ENCODE peak calls at places on chromosomes 5 and 9, in ten cellular contexts. J is RWPE2, R is ovary, K is hepatocyte, W is cardiac muscle cell, P is psoas muscle, E is SK-N-SH, F is tibial artery, M is adrenal gland, N is lower lobe of right lung. X is an unnamed sample.

GRCh38 chr9:124624735-124624992 is 117.5 kb upstream of the NR5A1 start:
- DNase-seq in J (no peak), R (no peak), K (no peak), W (no peak), P (no peak), E (peak; percentile 60), F (no peak), M (no peak), N (no peak), X (no peak)

GRCh38 chr5:151779531-151780125 is 7.9 kb downstream of the G3BP1 start:
- DNase-seq in J (no peak), R (no peak), K (no peak), W (no peak), P (no peak), E (no peak), F (no peak), M (no peak), N (no peak), X (no peak)

GRCh38 chr5:174571662-174572397 is 152.6 kb upstream of the MSX2 start:
- DNase-seq in J (peak; percentile 86), R (peak; percentile 38), K (peak; percentile 92), W (peak; percentile 96), P (peak; percentile 33), E (peak; percentile 45), F (peak; percentile 73), M (peak; percentile 80), N (no peak), X (peak; percentile 62)

GRCh38 chr9:81108391-81108790 is 581.0 kb downstream of the TLE1 start:
- DNase-seq in J (no peak), R (no peak), K (no peak), W (no peak), P (no peak), E (no peak), F (no peak), M (no peak), N (no peak), X (no peak)

GRCh38 chr9:3262831-3263544 is 262.8 kb downstream of the RFX3 start:
- DNase-seq in J (no peak), R (no peak), K (no peak), W (no peak), P (no peak), E (no peak), F (no peak), M (no peak), N (no peak), X (no peak)

GRCh38 chr5:101160002-101160401 is 256.9 kb upstream of the ST8SIA4 start:
- DNase-seq in J (no peak), R (no peak), K (no peak), W (no peak), P (no peak), E (no peak), F (no peak), M (no peak), N (no peak), X (no peak)

GRCh38 chr5:33888582-33888981 is 3.2 kb downstream of the ADAMTS12 start:
- DNase-seq in J (no peak), R (no peak), K (no peak), W (peak; percentile 82), P (no peak), E (no peak), F (no peak), M (no peak), N (no peak), X (no peak)

GRCh38 chr9:19174127-19174921 is 47.0 kb upstream of the PLIN2 start:
- DNase-seq in J (no peak), R (peak; percentile 50), K (peak; percentile 80), W (peak; percentile 96), P (peak; percentile 83), E (peak; percentile 71), F (peak; percentile 87), M (peak; percentile 76), N (no peak), X (peak; percentile 45)

GRCh38 chr9:32456564-32456963 is 69.4 kb downstream of the RIGI start:
- DNase-seq in J (no peak), R (no peak), K (no peak), W (peak; percentile 26), P (no peak), E (no peak), F (no peak), M (no peak), N (no peak), X (no peak)

GRCh38 chr5:76785493-76785892 is 33.3 kb upstream of the F2RL1 start:
- DNase-seq in J (no peak), R (no peak), K (peak; percentile 65), W (no peak), P (no peak), E (no peak), F (no peak), M (no peak), N (no peak), X (no peak)

GRCh38 chr9:98807070-98807810 is at the start of gene GALNT12:
- DNase-seq in J (no peak), R (no peak), K (peak; percentile 68), W (no peak), P (peak; percentile 35), E (peak; percentile 86), F (peak; percentile 66), M (peak; percentile 23), N (no peak), X (peak; percentile 51)

GRCh38 chr5:180161420-180162303 is 47.3 kb downstream of the RASGEF1C start:
- DNase-seq in J (peak; percentile 63), R (no peak), K (peak; percentile 2), W (no peak), P (no peak), E (peak; percentile 80), F (peak; percentile 59), M (no peak), N (no peak), X (no peak)

DNA sequence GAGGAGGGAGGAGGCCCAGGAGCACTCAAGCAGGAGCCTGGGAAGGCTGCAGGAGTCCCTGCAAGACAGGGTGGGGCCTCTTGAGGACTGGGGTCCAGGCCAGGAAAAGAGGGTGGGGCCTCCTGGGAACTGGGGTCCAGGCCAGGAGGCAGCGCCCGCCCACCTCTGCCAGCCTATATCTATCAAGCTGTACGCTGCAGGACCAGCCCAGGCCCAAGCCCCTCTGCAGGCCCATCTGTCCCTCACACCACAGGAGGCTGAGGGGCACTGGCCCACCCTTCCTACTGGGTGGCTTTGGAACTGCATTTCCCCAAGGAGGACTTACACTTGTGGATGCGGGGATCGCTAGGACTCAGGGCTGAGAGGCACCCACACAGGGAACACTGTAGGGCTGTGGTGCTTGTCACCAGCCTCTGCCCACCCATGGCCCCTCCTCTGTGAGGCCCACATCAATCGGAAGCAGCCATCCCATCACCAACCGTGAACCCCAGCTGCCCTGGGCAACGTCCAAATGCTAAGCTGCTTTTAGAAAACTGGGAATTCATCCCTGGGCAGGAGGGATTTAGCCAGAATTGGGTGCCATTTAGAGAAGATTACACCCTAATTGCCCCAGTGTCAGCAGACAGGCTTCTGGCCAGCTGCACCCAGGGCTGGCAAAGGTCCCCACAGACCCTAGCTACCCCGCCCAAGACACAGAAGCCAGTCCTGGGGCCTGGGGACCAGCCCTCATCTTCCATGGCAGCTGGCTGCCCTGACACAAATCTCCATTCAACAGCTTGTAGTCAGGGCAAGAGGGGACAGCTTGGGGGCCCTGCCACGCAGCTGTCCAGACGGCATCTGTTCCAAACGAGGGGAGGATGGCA is 15.3 kb downstream of the BICD2 start:
- DNase-seq in J (no peak), R (no peak), K (no peak), W (no peak), P (no peak), E (peak; percentile 63), F (no peak), M (no peak), N (no peak), X (no peak)
- TF ChIP-seq CTCF in J (no peak), R (no peak), K (no peak), W (no peak), P (no peak), E (no peak), F (no peak), M (no peak), N (peak; percentile 6), X (no peak)

DNA sequence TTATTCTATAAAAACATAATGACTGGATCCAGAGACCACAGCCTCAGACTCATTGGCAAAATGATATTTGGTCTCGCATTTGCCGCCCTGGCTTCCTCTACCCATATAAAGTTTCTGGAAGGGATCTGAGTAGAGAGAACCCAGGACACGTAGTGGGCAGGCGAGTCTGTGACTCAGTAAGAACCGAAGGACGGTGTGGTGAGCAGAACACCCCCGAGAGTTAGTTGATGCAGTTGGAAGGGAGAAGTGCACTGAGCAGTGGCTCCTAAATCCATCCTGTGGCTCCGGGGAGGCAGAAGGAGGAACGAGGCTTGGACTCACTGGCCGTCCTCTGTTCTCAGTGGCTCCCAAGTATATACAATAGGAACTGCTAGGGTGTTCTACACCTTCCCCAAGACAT is 11.5 kb downstream of the SPRY4 start:
- DNase-seq in J (no peak), R (no peak), K (no peak), W (no peak), P (no peak), E (no peak), F (no peak), M (no peak), N (no peak), X (no peak)
- H3K4me3 ChIP-seq in J (no peak overlapping the region), R (no peak overlapping the region), K (no peak overlapping the region), W (no peak overlapping the region), P (no peak overlapping the region), E (no peak overlapping the region), F (no peak overlapping the region), M (no peak overlapping the region), N (no peak overlapping the region), X (no peak overlapping the region)

GRCh38 chr5:150706776-150707390 is 6.0 kb upstream of the RBM22 start:
- DNase-seq in J (no peak), R (no peak), K (no peak), W (no peak), P (no peak), E (no peak), F (no peak), M (no peak), N (no peak), X (no peak)
- H3K4me1 ChIP-seq in J (no peaks in the 10 kb centered on the region), R (no peaks in the 10 kb centered on the region), K (peaks cover 3% of the 10 kb centered on the region), W (no peaks in the 10 kb centered on the region), P (no peaks in the 10 kb centered on the region), E (no peaks in the 10 kb centered on the region), F (no peaks in the 10 kb centered on the region), M (no peaks in the 10 kb centered on the region), N (no peaks in the 10 kb centered on the region), X (peaks cover 4% of the 10 kb centered on the region)

GRCh38 chr5:146818790-146819189 is 59.8 kb downstream of the PPP2R2B start:
- DNase-seq in J (no peak), R (no peak), K (no peak), W (no peak), P (no peak), E (no peak), F (no peak), M (no peak), N (no peak), X (no peak)
- TF ChIP-seq CTCF in J (no peak), R (no peak), K (peak; percentile 11), W (no peak), P (no peak), E (no peak), F (no peak), M (no peak), N (no peak), X (no peak)

DNA sequence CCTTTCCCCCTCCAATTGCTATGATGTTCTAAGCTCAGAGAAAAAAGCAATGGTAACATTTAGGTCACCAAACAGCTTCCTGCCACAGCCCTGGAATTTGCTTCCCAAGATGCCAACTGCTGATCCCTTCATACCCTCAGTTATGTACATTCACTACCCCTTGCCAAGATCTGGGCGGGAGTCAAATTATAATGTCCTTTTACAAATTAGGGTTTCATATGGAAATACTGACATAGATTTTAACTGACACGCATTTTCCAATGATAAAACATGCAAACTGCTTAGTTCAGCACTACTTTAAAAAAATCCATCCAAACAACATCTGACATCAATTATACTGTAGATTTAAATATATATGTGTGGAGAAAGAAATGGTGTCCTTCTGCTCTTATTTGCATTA is 5.0 kb downstream of the LOX start:
- DNase-seq in J (no peak), R (no peak), K (no peak), W (no peak), P (no peak), E (no peak), F (no peak), M (no peak), N (no peak), X (no peak)
- H3K4me3 ChIP-seq in J (no peak overlapping the region), R (no peak overlapping the region), K (no peak overlapping the region), W (no peak overlapping the region), P (no peak overlapping the region), E (peak overlapping the region; percentile 14), F (no peak overlapping the region), M (no peak overlapping the region), N (no peak overlapping the region), X (no peak overlapping the region)